ENCODE peak calls at places on chromosome 6, in nine cellular contexts. One of them, this sample, is unnamed.

GRCh38 chr6:39610229-39610628 is 115.0 kb downstream of the KIF6 start:
- DNase-seq in T-helper 17 cell: no peak
- DNase-seq in NCI-H774: no peak
- DNase-seq in psoas muscle: no peak
- DNase-seq in T-cell: no peak
- DNase-seq in endothelial cell: no peak
- DNase-seq in left ventricle myocardium inferior: no peak
- DNase-seq in cortex of kidney: no peak
- DNase-seq in fibroblast of gingiva: no peak
- DNase-seq in this sample: no peak

GRCh38 chr6:166988674-166989201 is 10.5 kb upstream of the CEP43 start:
- DNase-seq in cortex of kidney: no peak
- DNase-seq in fibroblast of gingiva: no peak
- DNase-seq in T-cell: no peak
- DNase-seq in endothelial cell: no peak
- DNase-seq in T-helper 17 cell: no peak
- DNase-seq in psoas muscle: no peak
- DNase-seq in left ventricle myocardium inferior: no peak
- DNase-seq in NCI-H774: no peak
- DNase-seq in this sample: no peak

GRCh38 chr6:11043552-11043960 is 549 bp downstream of the ELOVL2 start:
- DNase-seq in left ventricle myocardium inferior: no peak
- DNase-seq in NCI-H774: no peak
- DNase-seq in fibroblast of gingiva: no peak
- DNase-seq in endothelial cell: no peak
- DNase-seq in T-cell: no peak
- DNase-seq in cortex of kidney: no peak
- DNase-seq in T-helper 17 cell: no peak
- DNase-seq in psoas muscle: no peak
- DNase-seq in this sample: no peak

GRCh38 chr6:56938634-56939294 is 16.1 kb upstream of the BEND6 start:
- DNase-seq in psoas muscle: peak
- DNase-seq in NCI-H774: no peak
- DNase-seq in cortex of kidney: no peak
- DNase-seq in T-cell: no peak
- DNase-seq in fibroblast of gingiva: peak
- DNase-seq in left ventricle myocardium inferior: no peak
- DNase-seq in T-helper 17 cell: no peak
- DNase-seq in endothelial cell: no peak
- DNase-seq in this sample: peak

GRCh38 chr6:31727717-31728671 is 1.1 kb downstream of the DDAH2 start:
- DNase-seq in cortex of kidney: no peak
- DNase-seq in T-helper 17 cell: no peak
- DNase-seq in endothelial cell: no peak
- DNase-seq in left ventricle myocardium inferior: no peak
- DNase-seq in psoas muscle: no peak
- DNase-seq in fibroblast of gingiva: no peak
- DNase-seq in T-cell: no peak
- DNase-seq in NCI-H774: no peak
- DNase-seq in this sample: peak

GRCh38 chr6:3259491-3259958 is 778 bp downstream of the PSMG4 start:
- DNase-seq in fibroblast of gingiva: peak
- DNase-seq in left ventricle myocardium inferior: peak
- DNase-seq in T-cell: peak
- DNase-seq in T-helper 17 cell: no peak
- DNase-seq in cortex of kidney: no peak
- DNase-seq in endothelial cell: peak
- DNase-seq in psoas muscle: no peak
- DNase-seq in NCI-H774: peak
- DNase-seq in this sample: no peak

GRCh38 chr6:158556113-158556512 is 3.8 kb upstream of the TMEM181 start:
- DNase-seq in T-helper 17 cell: no peak
- DNase-seq in T-cell: no peak
- DNase-seq in endothelial cell: no peak
- DNase-seq in fibroblast of gingiva: no peak
- DNase-seq in cortex of kidney: no peak
- DNase-seq in NCI-H774: no peak
- DNase-seq in psoas muscle: no peak
- DNase-seq in left ventricle myocardium inferior: no peak
- DNase-seq in this sample: no peak

GRCh38 chr6:53240763-53241162 is 92.1 kb upstream of the GCM1 start:
- DNase-seq in left ventricle myocardium inferior: no peak
- DNase-seq in cortex of kidney: no peak
- DNase-seq in T-cell: no peak
- DNase-seq in fibroblast of gingiva: no peak
- DNase-seq in psoas muscle: no peak
- DNase-seq in endothelial cell: no peak
- DNase-seq in T-helper 17 cell: no peak
- DNase-seq in NCI-H774: no peak
- DNase-seq in this sample: no peak

GRCh38 chr6:30781697-30782424 is 37.5 kb upstream of the IER3 start:
- DNase-seq in T-helper 17 cell: no peak
- DNase-seq in psoas muscle: peak
- DNase-seq in NCI-H774: peak
- DNase-seq in T-cell: peak
- DNase-seq in fibroblast of gingiva: peak
- DNase-seq in endothelial cell: no peak
- DNase-seq in left ventricle myocardium inferior: peak
- DNase-seq in cortex of kidney: no peak
- DNase-seq in this sample: peak

GRCh38 chr6:16103708-16104107 is 25.2 kb upstream of the MYLIP start:
- DNase-seq in psoas muscle: peak
- DNase-seq in T-helper 17 cell: no peak
- DNase-seq in left ventricle myocardium inferior: no peak
- DNase-seq in cortex of kidney: no peak
- DNase-seq in T-cell: no peak
- DNase-seq in NCI-H774: no peak
- DNase-seq in fibroblast of gingiva: peak
- DNase-seq in endothelial cell: no peak
- DNase-seq in this sample: no peak

GRCh38 chr6:151481752-151482151 is 12.1 kb upstream of the CCDC170 start:
- DNase-seq in T-helper 17 cell: no peak
- DNase-seq in left ventricle myocardium inferior: no peak
- DNase-seq in NCI-H774: no peak
- DNase-seq in endothelial cell: no peak
- DNase-seq in cortex of kidney: no peak
- DNase-seq in T-cell: no peak
- DNase-seq in psoas muscle: no peak
- DNase-seq in fibroblast of gingiva: no peak
- DNase-seq in this sample: no peak

GRCh38 chr6:40328376-40328987 is 258.7 kb downstream of the LRFN2 start:
- DNase-seq in fibroblast of gingiva: no peak
- DNase-seq in cortex of kidney: no peak
- DNase-seq in left ventricle myocardium inferior: no peak
- DNase-seq in psoas muscle: no peak
- DNase-seq in T-cell: peak
- DNase-seq in T-helper 17 cell: no peak
- DNase-seq in NCI-H774: peak
- DNase-seq in endothelial cell: peak
- DNase-seq in this sample: no peak

GRCh38 chr6:56349196-56349595 is 101.8 kb upstream of the COL21A1 start:
- DNase-seq in cortex of kidney: no peak
- DNase-seq in T-helper 17 cell: no peak
- DNase-seq in T-cell: no peak
- DNase-seq in psoas muscle: no peak
- DNase-seq in NCI-H774: no peak
- DNase-seq in fibroblast of gingiva: peak
- DNase-seq in left ventricle myocardium inferior: no peak
- DNase-seq in endothelial cell: no peak
- DNase-seq in this sample: no peak

GRCh38 chr6:135146160-135146920 is 34.8 kb upstream of the MYB start:
- DNase-seq in left ventricle myocardium inferior: no peak
- DNase-seq in T-cell: no peak
- DNase-seq in endothelial cell: no peak
- DNase-seq in psoas muscle: no peak
- DNase-seq in cortex of kidney: no peak
- DNase-seq in T-helper 17 cell: no peak
- DNase-seq in NCI-H774: peak
- DNase-seq in fibroblast of gingiva: no peak
- DNase-seq in this sample: no peak

GRCh38 chr6:124002377-124003081 is 198.9 kb downstream of the NKAIN2 start:
- DNase-seq in fibroblast of gingiva: no peak
- DNase-seq in T-cell: no peak
- DNase-seq in left ventricle myocardium inferior: no peak
- DNase-seq in cortex of kidney: no peak
- DNase-seq in NCI-H774: no peak
- DNase-seq in psoas muscle: no peak
- DNase-seq in endothelial cell: no peak
- DNase-seq in T-helper 17 cell: no peak
- DNase-seq in this sample: no peak

GRCh38 chr6:150336299-150336698 is 32.5 kb upstream of the IYD start:
- DNase-seq in T-helper 17 cell: no peak
- DNase-seq in T-cell: no peak
- DNase-seq in NCI-H774: no peak
- DNase-seq in endothelial cell: no peak
- DNase-seq in cortex of kidney: no peak
- DNase-seq in psoas muscle: no peak
- DNase-seq in left ventricle myocardium inferior: no peak
- DNase-seq in fibroblast of gingiva: no peak
- DNase-seq in this sample: no peak

GRCh38 chr6:56172144-56172543 is 75.2 kb downstream of the COL21A1 start:
- DNase-seq in T-cell: no peak
- DNase-seq in NCI-H774: no peak
- DNase-seq in fibroblast of gingiva: no peak
- DNase-seq in cortex of kidney: no peak
- DNase-seq in psoas muscle: no peak
- DNase-seq in endothelial cell: no peak
- DNase-seq in left ventricle myocardium inferior: no peak
- DNase-seq in T-helper 17 cell: no peak
- DNase-seq in this sample: no peak

GRCh38 chr6:157093555-157093954 is 229.8 kb downstream of the TMEM242 start:
- DNase-seq in endothelial cell: no peak
- DNase-seq in cortex of kidney: no peak
- DNase-seq in T-cell: no peak
- DNase-seq in T-helper 17 cell: no peak
- DNase-seq in left ventricle myocardium inferior: no peak
- DNase-seq in NCI-H774: no peak
- DNase-seq in fibroblast of gingiva: no peak
- DNase-seq in psoas muscle: no peak
- DNase-seq in this sample: no peak

GRCh38 chr6:148887181-148887580 is 140.4 kb downstream of the UST start:
- DNase-seq in NCI-H774: no peak
- DNase-seq in psoas muscle: no peak
- DNase-seq in T-helper 17 cell: no peak
- DNase-seq in fibroblast of gingiva: no peak
- DNase-seq in cortex of kidney: no peak
- DNase-seq in left ventricle myocardium inferior: no peak
- DNase-seq in T-cell: no peak
- DNase-seq in endothelial cell: no peak
- DNase-seq in this sample: no peak

GRCh38 chr6:31972709-31973350 is 892 bp upstream of the DXO start:
- DNase-seq in psoas muscle: no peak
- DNase-seq in T-helper 17 cell: no peak
- DNase-seq in endothelial cell: no peak
- DNase-seq in fibroblast of gingiva: peak
- DNase-seq in NCI-H774: no peak
- DNase-seq in left ventricle myocardium inferior: no peak
- DNase-seq in cortex of kidney: no peak
- DNase-seq in T-cell: no peak
- DNase-seq in this sample: no peak

GRCh38 chr6:85476532-85476931 is 26.6 kb downstream of the NT5E start:
- DNase-seq in left ventricle myocardium inferior: no peak
- DNase-seq in T-helper 17 cell: no peak
- DNase-seq in endothelial cell: no peak
- DNase-seq in fibroblast of gingiva: no peak
- DNase-seq in cortex of kidney: no peak
- DNase-seq in psoas muscle: no peak
- DNase-seq in T-cell: no peak
- DNase-seq in NCI-H774: no peak
- DNase-seq in this sample: no peak

GRCh38 chr6:52609968-52610367 is 33.1 kb upstream of the TRAM2 start:
- DNase-seq in left ventricle myocardium inferior: no peak
- DNase-seq in fibroblast of gingiva: peak
- DNase-seq in psoas muscle: no peak
- DNase-seq in cortex of kidney: no peak
- DNase-seq in endothelial cell: no peak
- DNase-seq in T-cell: no peak
- DNase-seq in T-helper 17 cell: no peak
- DNase-seq in NCI-H774: no peak
- DNase-seq in this sample: no peak

GRCh38 chr6:111713811-111714210 is 108.1 kb upstream of the TRAF3IP2 start:
- DNase-seq in T-cell: no peak
- DNase-seq in left ventricle myocardium inferior: no peak
- DNase-seq in endothelial cell: no peak
- DNase-seq in T-helper 17 cell: no peak
- DNase-seq in psoas muscle: no peak
- DNase-seq in fibroblast of gingiva: no peak
- DNase-seq in cortex of kidney: no peak
- DNase-seq in NCI-H774: no peak
- DNase-seq in this sample: no peak

GRCh38 chr6:10431423-10432164 is 16.7 kb upstream of the TFAP2A start:
- DNase-seq in psoas muscle: no peak
- DNase-seq in T-helper 17 cell: no peak
- DNase-seq in fibroblast of gingiva: no peak
- DNase-seq in NCI-H774: no peak
- DNase-seq in endothelial cell: no peak
- DNase-seq in cortex of kidney: no peak
- DNase-seq in T-cell: no peak
- DNase-seq in left ventricle myocardium inferior: no peak
- DNase-seq in this sample: no peak

GRCh38 chr6:114534813-114535212 is 192.0 kb upstream of the HS3ST5 start:
- DNase-seq in endothelial cell: no peak
- DNase-seq in fibroblast of gingiva: no peak
- DNase-seq in cortex of kidney: no peak
- DNase-seq in T-cell: no peak
- DNase-seq in left ventricle myocardium inferior: no peak
- DNase-seq in psoas muscle: no peak
- DNase-seq in T-helper 17 cell: no peak
- DNase-seq in NCI-H774: no peak
- DNase-seq in this sample: no peak

GRCh38 chr6:32430179-32430578 is 9.5 kb upstream of the HLA-DRA start:
- DNase-seq in psoas muscle: no peak
- DNase-seq in cortex of kidney: no peak
- DNase-seq in endothelial cell: no peak
- DNase-seq in NCI-H774: no peak
- DNase-seq in T-helper 17 cell: no peak
- DNase-seq in left ventricle myocardium inferior: no peak
- DNase-seq in T-cell: no peak
- DNase-seq in fibroblast of gingiva: no peak
- DNase-seq in this sample: no peak

GRCh38 chr6:108699290-108700041 is 138.7 kb downstream of the FOXO3 start:
- DNase-seq in NCI-H774: no peak
- DNase-seq in endothelial cell: no peak
- DNase-seq in fibroblast of gingiva: no peak
- DNase-seq in left ventricle myocardium inferior: peak
- DNase-seq in T-cell: no peak
- DNase-seq in psoas muscle: no peak
- DNase-seq in T-helper 17 cell: no peak
- DNase-seq in cortex of kidney: no peak
- DNase-seq in this sample: peak

GRCh38 chr6:1325471-1326309 is 13.8 kb downstream of the FOXQ1 start:
- DNase-seq in cortex of kidney: no peak
- DNase-seq in fibroblast of gingiva: peak
- DNase-seq in NCI-H774: no peak
- DNase-seq in T-cell: no peak
- DNase-seq in left ventricle myocardium inferior: no peak
- DNase-seq in psoas muscle: no peak
- DNase-seq in T-helper 17 cell: no peak
- DNase-seq in endothelial cell: no peak
- DNase-seq in this sample: no peak

GRCh38 chr6:162099685-162100084 is 627.9 kb downstream of the PRKN start:
- DNase-seq in left ventricle myocardium inferior: no peak
- DNase-seq in fibroblast of gingiva: peak
- DNase-seq in T-cell: no peak
- DNase-seq in NCI-H774: no peak
- DNase-seq in T-helper 17 cell: no peak
- DNase-seq in psoas muscle: peak
- DNase-seq in cortex of kidney: no peak
- DNase-seq in endothelial cell: no peak
- DNase-seq in this sample: no peak

GRCh38 chr6:118890997-118891790 is 2.8 kb upstream of the ASF1A start:
- DNase-seq in fibroblast of gingiva: no peak
- DNase-seq in endothelial cell: no peak
- DNase-seq in T-cell: no peak
- DNase-seq in T-helper 17 cell: no peak
- DNase-seq in NCI-H774: no peak
- DNase-seq in cortex of kidney: no peak
- DNase-seq in left ventricle myocardium inferior: no peak
- DNase-seq in psoas muscle: no peak
- DNase-seq in this sample: no peak

GRCh38 chr6:83860347-83860731 is 850 bp downstream of the CYB5R4 start:
- DNase-seq in endothelial cell: no peak
- DNase-seq in cortex of kidney: no peak
- DNase-seq in psoas muscle: no peak
- DNase-seq in T-cell: no peak
- DNase-seq in left ventricle myocardium inferior: no peak
- DNase-seq in T-helper 17 cell: no peak
- DNase-seq in NCI-H774: no peak
- DNase-seq in fibroblast of gingiva: no peak
- DNase-seq in this sample: no peak

This sample was measured in uterus.